ENCODE peak calls at places on chromosomes 3 and 15, in four cellular contexts. One of them, this sample, is unnamed.

GRCh38 chr3:49018707-49019006 is 277 bp upstream of the DALRD3 start:
- DNase-seq in HepG2: no peak
- DNase-seq in breast epithelium: no peak
- DNase-seq in right lobe of liver: no peak
- DNase-seq in this sample: no peak

GRCh38 chr3:127637546-127637945 is 8.6 kb downstream of the PODXL2 start:
- DNase-seq in breast epithelium: no peak
- DNase-seq in HepG2: no peak
- DNase-seq in right lobe of liver: no peak
- DNase-seq in this sample: no peak

GRCh38 chr15:27669641-27670040 is 429.5 kb downstream of the OCA2 start:
- DNase-seq in right lobe of liver: no peak
- DNase-seq in breast epithelium: no peak
- DNase-seq in HepG2: peak; percentile 13
- DNase-seq in this sample: no peak

GRCh38 chr3:151305081-151305777 is 11.4 kb downstream of the GPR87 start:
- DNase-seq in breast epithelium: peak; percentile 84
- DNase-seq in right lobe of liver: peak; percentile 60
- DNase-seq in HepG2: peak; percentile 87
- DNase-seq in this sample: peak; percentile 61

GRCh38 chr3:38646630-38647029 is 2.9 kb downstream of the SCN5A start:
- DNase-seq in HepG2: peak; percentile 60
- DNase-seq in right lobe of liver: no peak
- DNase-seq in breast epithelium: no peak
- DNase-seq in this sample: no peak

GRCh38 chr3:194276768-194277546 is 74.2 kb downstream of the CPN2 start:
- DNase-seq in right lobe of liver: peak; percentile 67
- DNase-seq in HepG2: no peak
- DNase-seq in breast epithelium: peak; percentile 64
- DNase-seq in this sample: peak; percentile 78

GRCh38 chr15:50886611-50887350 is 21.7 kb upstream of the AP4E1 start:
- DNase-seq in breast epithelium: no peak
- DNase-seq in HepG2: no peak
- DNase-seq in right lobe of liver: no peak
- DNase-seq in this sample: no peak

GRCh38 chr3:11554236-11554610 is 89.5 kb downstream of the VGLL4 start:
- DNase-seq in breast epithelium: no peak
- DNase-seq in HepG2: no peak
- DNase-seq in right lobe of liver: no peak
- DNase-seq in this sample: no peak

GRCh38 chr3:107675233-107675900 is 152.6 kb downstream of the BBX start:
- DNase-seq in right lobe of liver: no peak
- DNase-seq in HepG2: no peak
- DNase-seq in breast epithelium: no peak
- DNase-seq in this sample: no peak

GRCh38 chr15:76460871-76461270 is 124.3 kb downstream of the ISL2 start:
- DNase-seq in HepG2: no peak
- DNase-seq in right lobe of liver: no peak
- DNase-seq in breast epithelium: no peak
- DNase-seq in this sample: no peak

GRCh38 chr15:61946778-61947177 is 113.5 kb downstream of the VPS13C start:
- DNase-seq in right lobe of liver: no peak
- DNase-seq in breast epithelium: no peak
- DNase-seq in HepG2: no peak
- DNase-seq in this sample: no peak

GRCh38 chr15:58797505-58797904 is 26.4 kb downstream of the MINDY2 start:
- DNase-seq in HepG2: no peak
- DNase-seq in right lobe of liver: no peak
- DNase-seq in breast epithelium: no peak
- DNase-seq in this sample: no peak

GRCh38 chr3:196988241-196989029 is 19.8 kb upstream of the PIGZ start:
- DNase-seq in right lobe of liver: peak; percentile 42
- DNase-seq in breast epithelium: no peak
- DNase-seq in HepG2: peak; percentile 74
- DNase-seq in this sample: no peak

GRCh38 chr15:37076543-37076942 is 23.8 kb downstream of the MEIS2 start:
- DNase-seq in breast epithelium: no peak
- DNase-seq in HepG2: no peak
- DNase-seq in right lobe of liver: no peak
- DNase-seq in this sample: no peak

GRCh38 chr3:72375237-72376154 is 472.7 kb downstream of the SHQ1 start:
- DNase-seq in HepG2: no peak
- DNase-seq in right lobe of liver: no peak
- DNase-seq in breast epithelium: no peak
- DNase-seq in this sample: no peak

GRCh38 chr3:113660901-113661300 is 35.5 kb downstream of the USF3 start:
- DNase-seq in breast epithelium: no peak
- DNase-seq in right lobe of liver: no peak
- DNase-seq in HepG2: no peak
- DNase-seq in this sample: no peak

GRCh38 chr3:38723569-38724391 is 74.3 kb upstream of the SCN5A start:
- DNase-seq in right lobe of liver: no peak
- DNase-seq in breast epithelium: no peak
- DNase-seq in HepG2: no peak
- DNase-seq in this sample: no peak

GRCh38 chr3:64741344-64741743 is 53.5 kb upstream of the ADAMTS9 start:
- DNase-seq in right lobe of liver: no peak
- DNase-seq in HepG2: no peak
- DNase-seq in breast epithelium: no peak
- DNase-seq in this sample: peak; percentile 45

GRCh38 chr3:128081846-128082245 is 29.6 kb downstream of the SEC61A1 start:
- DNase-seq in right lobe of liver: peak; percentile 75
- DNase-seq in HepG2: no peak
- DNase-seq in breast epithelium: no peak
- DNase-seq in this sample: no peak

GRCh38 chr3:134350861-134351311 is 23.4 kb downstream of the AMOTL2 start:
- DNase-seq in HepG2: no peak
- DNase-seq in right lobe of liver: no peak
- DNase-seq in breast epithelium: peak; percentile 72
- DNase-seq in this sample: no peak
- TF ChIP-seq POLR2A in HepG2: no peak
- TF ChIP-seq POLR2A in right lobe of liver: no peak
- TF ChIP-seq POLR2A in breast epithelium: no peak
- TF ChIP-seq POLR2A in this sample: no peak

DNA sequence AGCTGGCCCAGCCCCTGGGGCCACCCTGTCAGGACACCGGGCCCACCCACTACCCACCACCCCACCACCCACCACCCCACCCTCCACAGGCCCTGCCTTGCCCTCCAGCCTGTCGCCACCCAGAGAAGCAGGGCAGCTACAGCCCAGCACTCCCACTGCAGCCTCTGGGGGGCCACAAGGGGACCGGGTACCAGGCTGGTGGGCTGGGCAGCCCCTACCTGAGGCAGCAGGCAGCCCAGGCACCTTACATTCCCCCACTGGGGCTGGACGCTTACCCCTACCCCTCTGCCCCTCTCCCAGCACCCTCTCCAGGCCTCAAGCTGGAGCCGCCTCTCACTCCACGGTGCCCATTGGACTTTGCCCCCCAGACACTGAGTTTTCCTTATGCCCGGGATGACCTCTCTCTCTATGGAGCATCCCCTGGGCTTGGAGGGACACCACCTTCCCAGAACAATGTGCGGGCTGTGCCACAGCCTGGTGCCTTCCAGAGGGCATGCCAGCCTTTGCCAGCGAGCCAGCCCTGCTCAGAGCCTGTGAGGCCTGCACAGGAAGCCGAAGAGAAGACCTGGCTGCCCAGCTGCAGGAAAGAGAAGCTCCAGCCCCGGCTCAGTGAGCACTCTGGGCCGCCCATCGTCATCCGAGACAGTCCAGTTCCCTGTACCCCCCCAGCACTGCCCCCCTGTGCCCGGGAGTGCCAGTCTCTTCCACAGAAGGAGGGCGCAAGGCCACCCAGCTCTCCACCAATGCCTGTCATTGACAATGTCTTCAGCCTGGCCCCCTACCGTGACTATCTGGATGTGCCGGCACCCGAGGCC is 5.3 kb downstream of the C15orf39 start:
- DNase-seq in right lobe of liver: no peak
- DNase-seq in HepG2: no peak
- DNase-seq in breast epithelium: no peak
- DNase-seq in this sample: no peak
- TF ChIP-seq POLR2A in right lobe of liver: no peak
- TF ChIP-seq POLR2A in HepG2: no peak
- TF ChIP-seq POLR2A in breast epithelium: no peak
- TF ChIP-seq POLR2A in this sample: no peak

DNA sequence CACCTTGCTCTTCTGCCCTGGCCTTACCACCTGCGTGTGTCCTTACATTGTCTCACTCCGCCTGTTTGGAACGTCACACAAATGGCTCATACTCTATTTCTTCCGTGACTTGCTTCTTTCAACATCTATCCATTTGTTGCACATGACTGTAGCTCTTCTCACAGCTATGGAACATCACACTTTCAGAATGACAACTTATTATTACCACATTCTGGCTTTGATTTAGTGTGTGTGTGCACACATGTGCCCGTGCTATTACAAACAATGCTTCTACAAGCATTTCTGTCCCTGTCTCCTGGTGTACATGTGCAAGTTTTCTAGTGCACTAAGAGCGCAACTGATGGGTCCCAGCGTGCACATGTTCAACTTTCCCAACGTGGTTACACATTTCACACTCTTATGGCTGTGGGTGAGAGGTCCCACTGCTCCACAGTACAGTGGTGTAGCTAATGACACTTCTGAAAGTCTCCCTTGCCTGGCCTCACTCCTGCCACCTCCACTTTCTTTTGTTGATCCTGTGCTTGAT is 37.8 kb downstream of the PTH1R start:
- DNase-seq in breast epithelium: no peak
- DNase-seq in right lobe of liver: no peak
- DNase-seq in HepG2: no peak
- DNase-seq in this sample: no peak
- TF ChIP-seq POLR2A in breast epithelium: no peak
- TF ChIP-seq POLR2A in right lobe of liver: no peak
- TF ChIP-seq POLR2A in HepG2: no peak
- TF ChIP-seq POLR2A in this sample: no peak

GRCh38 chr15:48330855-48331795 is at the start of gene DUT:
- DNase-seq in breast epithelium: peak; percentile 77
- DNase-seq in right lobe of liver: peak; percentile 93
- DNase-seq in HepG2: peak; percentile 40
- DNase-seq in this sample: peak; percentile 85
- TF ChIP-seq POLR2A in breast epithelium: peak; percentile 88
- TF ChIP-seq POLR2A in right lobe of liver: peak; percentile 78
- TF ChIP-seq POLR2A in HepG2: peak; percentile 74
- TF ChIP-seq POLR2A in this sample: peak; percentile 41

GRCh38 chr3:129348734-129349133 is 70.1 kb downstream of the HMCES start:
- DNase-seq in breast epithelium: no peak
- DNase-seq in HepG2: no peak
- DNase-seq in right lobe of liver: no peak
- DNase-seq in this sample: no peak
- TF ChIP-seq POLR2A in breast epithelium: no peak
- TF ChIP-seq POLR2A in HepG2: no peak
- TF ChIP-seq POLR2A in right lobe of liver: no peak
- TF ChIP-seq POLR2A in this sample: no peak

DNA sequence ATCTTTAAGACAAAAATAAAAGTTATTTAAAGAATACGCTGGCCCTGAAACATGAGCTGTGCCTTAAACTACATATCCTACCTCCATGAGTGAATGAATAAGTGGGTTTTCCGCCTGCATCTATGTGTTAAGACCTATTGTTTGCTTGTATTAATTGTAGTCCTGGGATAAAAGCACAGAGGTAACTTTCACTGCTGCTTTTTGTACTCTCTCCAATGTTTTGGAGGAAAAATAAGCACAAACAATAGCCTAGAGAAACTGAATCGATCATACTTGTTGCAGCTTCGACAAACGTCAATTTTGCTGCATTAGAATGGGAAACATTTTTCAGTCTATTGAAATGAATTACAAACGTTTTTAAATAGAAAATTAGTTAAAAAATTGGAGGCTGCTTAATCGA is 1.3 kb upstream of the CTNNB1 start:
- DNase-seq in right lobe of liver: no peak
- DNase-seq in HepG2: no peak
- DNase-seq in breast epithelium: no peak
- DNase-seq in this sample: no peak
- TF ChIP-seq POLR2A in right lobe of liver: no peak
- TF ChIP-seq POLR2A in HepG2: no peak
- TF ChIP-seq POLR2A in breast epithelium: no peak
- TF ChIP-seq POLR2A in this sample: no peak

GRCh38 chr3:55169161-55169560 is 241.3 kb upstream of the LRTM1 start:
- DNase-seq in breast epithelium: no peak
- DNase-seq in HepG2: no peak
- DNase-seq in right lobe of liver: no peak
- DNase-seq in this sample: no peak

GRCh38 chr3:55165704-55166103 is 237.8 kb upstream of the LRTM1 start:
- DNase-seq in right lobe of liver: no peak
- DNase-seq in breast epithelium: no peak
- DNase-seq in HepG2: no peak
- DNase-seq in this sample: no peak

GRCh38 chr3:55166577-55167555 is 239.0 kb upstream of the LRTM1 start:
- DNase-seq in HepG2: no peak
- DNase-seq in breast epithelium: no peak
- DNase-seq in right lobe of liver: no peak
- DNase-seq in this sample: peak; percentile 85

GRCh38 chr3:55169608-55170010 is 241.8 kb upstream of the LRTM1 start:
- DNase-seq in breast epithelium: no peak
- DNase-seq in HepG2: no peak
- DNase-seq in right lobe of liver: no peak
- DNase-seq in this sample: no peak

DNA sequence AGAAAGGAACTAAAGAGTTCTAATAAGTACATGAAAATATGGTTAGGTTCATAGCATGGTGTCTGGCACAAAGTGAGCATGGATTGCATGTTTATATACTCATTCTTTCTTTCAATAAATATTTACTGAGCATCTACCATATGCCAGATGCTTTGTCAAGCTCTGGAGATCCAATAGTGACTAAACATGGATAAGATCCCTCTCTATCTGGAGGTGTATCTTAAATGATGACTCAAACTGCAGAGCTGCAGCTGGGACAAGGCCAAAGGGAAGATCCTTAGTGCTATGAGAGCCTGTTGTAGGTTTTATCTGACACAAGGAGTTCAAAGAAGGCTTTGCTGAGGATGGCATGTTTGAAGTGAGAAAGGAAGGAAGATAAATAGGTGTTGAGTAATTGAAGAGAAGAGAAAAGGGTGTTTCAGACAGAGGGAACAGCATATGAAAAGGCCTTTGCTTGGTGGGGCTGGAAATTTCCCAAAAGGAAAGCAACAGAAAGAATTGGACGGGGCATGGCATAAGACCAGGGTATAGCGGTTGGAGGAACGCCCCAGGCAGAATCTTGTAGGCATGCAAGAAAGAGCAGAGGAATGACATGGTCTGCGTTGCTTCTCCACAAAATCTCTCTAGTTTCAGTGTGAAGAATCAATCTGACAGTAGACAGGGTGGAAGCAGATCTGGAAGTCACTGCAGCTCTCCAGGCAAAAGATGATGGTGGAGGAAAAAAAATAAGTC is 239.9 kb upstream of the LRTM1 start:
- DNase-seq in right lobe of liver: no peak
- DNase-seq in HepG2: no peak
- DNase-seq in breast epithelium: no peak
- DNase-seq in this sample: no peak
- TF ChIP-seq POLR2A in right lobe of liver: no peak
- TF ChIP-seq POLR2A in HepG2: no peak
- TF ChIP-seq POLR2A in breast epithelium: no peak
- TF ChIP-seq POLR2A in this sample: no peak

This sample was measured in thyroid gland.